ENCODE peak calls at places on chromosomes 6 and 20, in nine cellular contexts. D, W, R, H, P, C, Q, G and E are unnamed samples.

GRCh38 chr6:47027315-47027714 is 14.8 kb downstream of the ADGRF1 start:
- DNase-seq in D (no peak), W (no peak), R (no peak), H (no peak), P (no peak), C (no peak), Q (no peak), G (no peak), E (no peak)

GRCh38 chr6:44256291-44257006 is 879 bp downstream of the SLC35B2 start:
- DNase-seq in D (no peak), W (no peak), R (no peak), H (peak; percentile 18), P (peak; percentile 30), C (no peak), Q (no peak), G (no peak), E (no peak)

GRCh38 chr6:11324453-11325023 is 92.1 kb upstream of the NEDD9 start:
- DNase-seq in D (no peak), W (no peak), R (no peak), H (peak; percentile 7), P (no peak), C (peak; percentile 53), Q (peak; percentile 24), G (no peak), E (no peak)

GRCh38 chr6:82015526-82015925 is 232.0 kb downstream of the IBTK start:
- DNase-seq in D (no peak), W (no peak), R (no peak), H (no peak), P (no peak), C (no peak), Q (no peak), G (no peak), E (no peak)

GRCh38 chr6:110813813-110814487 is 1.3 kb downstream of the CDK19 start:
- DNase-seq in D (peak; percentile 35), W (no peak), R (no peak), H (no peak), P (peak; percentile 39), C (no peak), Q (no peak), G (no peak), E (no peak)

GRCh38 chr6:29589423-29590048 is 4.6 kb downstream of the OR2H2 start:
- DNase-seq in D (no peak), W (peak; percentile 58), R (peak; percentile 64), H (peak; percentile 42), P (peak; percentile 53), C (peak; percentile 48), Q (peak; percentile 59), G (peak; percentile 22), E (peak; percentile 13)

GRCh38 chr6:47047479-47048411 is 5.6 kb upstream of the ADGRF1 start:
- DNase-seq in D (no peak), W (peak; percentile 72), R (no peak), H (peak; percentile 77), P (peak; percentile 97), C (peak; percentile 3), Q (peak; percentile 78), G (peak; percentile 64), E (no peak)

GRCh38 chr6:134590449-134590848 is 272.5 kb upstream of the SGK1 start:
- DNase-seq in D (no peak), W (peak; percentile 89), R (no peak), H (no peak), P (peak; percentile 95), C (no peak), Q (peak; percentile 57), G (peak; percentile 88), E (peak; percentile 76)

GRCh38 chr20:41003143-41003932 is 25.3 kb upstream of the TOP1 start:
- DNase-seq in D (no peak), W (peak; percentile 97), R (peak; percentile 82), H (no peak), P (peak; percentile 100), C (peak; percentile 63), Q (peak; percentile 95), G (peak; percentile 100), E (peak; percentile 93)

GRCh38 chr6:91476000-91476399 is 889.1 kb upstream of the MAP3K7 start:
- DNase-seq in D (no peak), W (no peak), R (no peak), H (peak; percentile 33), P (peak; percentile 8), C (no peak), Q (peak; percentile 75), G (peak; percentile 16), E (no peak)

GRCh38 chr20:15240801-15241200 is 903.4 kb upstream of the FLRT3 start:
- DNase-seq in D (no peak), W (peak; percentile 39), R (no peak), H (no peak), P (no peak), C (no peak), Q (no peak), G (no peak), E (no peak)